ENCODE peak calls at places on chromosome X, in ten cellular contexts. D is ascending aorta; P is Peyer's patch; C is uterus; G is heart left ventricle; K is CD4-positive, alpha-beta T cell; Z is cardiac muscle cell; O is tibial artery; I is suprapubic skin; L is psoas muscle. Q is an unnamed sample.
A peak's percentile ranks its signal among the peaks of the same experiment; 100 is the strongest.

GRCh38 chrX:133856819-133857218 is 128.6 kb downstream of the GPC3 start:
- DNase-seq in L (no peak), P (no peak), K (no peak), I (no peak), Z (no peak), G (no peak), D (no peak), O (no peak), C (no peak), Q (no peak)

GRCh38 chrX:51779306-51779705 is 36.1 kb downstream of the GSPT2 start:
- DNase-seq in P (no peak), L (no peak), D (no peak), Z (no peak), O (no peak), C (no peak), K (no peak), G (no peak), I (no peak), Q (no peak)

GRCh38 chrX:54044877-54045328 is 630 bp upstream of the PHF8 start:
- DNase-seq in P (no peak), I (no peak), D (no peak), L (no peak), G (no peak), O (no peak), C (no peak), Z (no peak), K (no peak), Q (no peak)

GRCh38 chrX:35625714-35626113 is 172.4 kb upstream of the MAGEB16 start:
- DNase-seq in G (no peak), K (no peak), P (no peak), O (no peak), C (no peak), D (no peak), L (no peak), I (no peak), Z (no peak), Q (no peak)

GRCh38 chrX:38999967-39000745 is 198.9 kb downstream of the MID1IP1 start:
- DNase-seq in L (no peak), O (no peak), G (no peak), K (no peak), D (no peak), P (no peak), Z (no peak), I (no peak), C (no peak), Q (no peak)

GRCh38 chrX:150503898-150504219 is 64.6 kb upstream of the MTM1 start:
- DNase-seq in I (no peak), G (no peak), K (no peak), D (no peak), L (no peak), C (no peak), O (no peak), P (peak; percentile 51), Z (no peak), Q (no peak)

GRCh38 chrX:82556588-82556987 is 951.5 kb upstream of the POU3F4 start:
- DNase-seq in P (no peak), K (no peak), C (no peak), Z (no peak), L (no peak), I (no peak), D (no peak), O (no peak), G (no peak), Q (no peak)

GRCh38 chrX:133838761-133839676 is 146.4 kb downstream of the GPC3 start:
- DNase-seq in P (no peak), Z (peak; percentile 76), D (no peak), G (no peak), I (no peak), O (no peak), K (no peak), L (no peak), C (no peak), Q (no peak)

GRCh38 chrX:39550795-39551361 is 546.9 kb downstream of the BCOR start:
- DNase-seq in L (no peak), Z (no peak), G (no peak), C (no peak), I (no peak), K (no peak), D (no peak), O (no peak), P (no peak), Q (no peak)

GRCh38 chrX:36414056-36414455 is 494.5 kb downstream of the CFAP47 start:
- DNase-seq in K (no peak), O (no peak), G (no peak), L (no peak), C (no peak), Z (no peak), I (no peak), P (no peak), D (no peak), Q (no peak)

GRCh38 chrX:141989802-141990201 is 86.1 kb downstream of the MAGEC1 start:
- DNase-seq in C (no peak), P (no peak), D (no peak), L (no peak), I (no peak), O (no peak), Z (no peak), K (no peak), G (no peak), Q (no peak)

GRCh38 chrX:46488712-46489111 is 56.5 kb downstream of the ZNF674 start:
- DNase-seq in P (no peak), C (no peak), I (no peak), L (no peak), O (no peak), D (no peak), Z (no peak), K (no peak), G (no peak), Q (no peak)

GRCh38 chrX:131841496-131842410 is 181.3 kb upstream of the STK26 start:
- DNase-seq in D (no peak), Z (peak; percentile 75), K (no peak), I (no peak), P (no peak), G (peak; percentile 38), O (no peak), C (peak; percentile 22), L (no peak), Q (no peak)

GRCh38 chrX:140274761-140275525 is 229.9 kb downstream of the SOX3 start:
- DNase-seq in P (no peak), Z (no peak), G (no peak), C (no peak), O (no peak), D (no peak), K (no peak), I (no peak), L (no peak), Q (no peak)

GRCh38 chrX:83892433-83892832 is 31.5 kb downstream of the CYLC1 start:
- DNase-seq in P (no peak), K (no peak), O (no peak), G (no peak), D (no peak), I (no peak), Z (no peak), C (no peak), L (no peak), Q (no peak)

GRCh38 chrX:44203791-44204190 is 139.7 kb downstream of the EFHC2 start:
- DNase-seq in L (no peak), D (no peak), K (no peak), G (no peak), I (no peak), Z (no peak), O (no peak), P (no peak), C (no peak), Q (no peak)
- TF ChIP-seq CTCF in L (no peak), D (no peak), K (no peak), G (no peak), I (no peak), Z (no peak), O (no peak), P (no peak), C (no peak), Q (no peak)

GRCh38 chrX:16466640-16467432 is 183.1 kb upstream of the S100G start:
- DNase-seq in O (no peak), K (no peak), P (no peak), G (no peak), C (no peak), Z (no peak), I (no peak), L (no peak), D (no peak), Q (no peak)

GRCh38 chrX:16472345-16472744 is 177.6 kb upstream of the S100G start:
- DNase-seq in K (no peak), G (no peak), O (no peak), L (no peak), Z (no peak), P (no peak), I (no peak), C (no peak), D (no peak), Q (no peak)

GRCh38 chrX:16474511-16474910 is 175.4 kb upstream of the S100G start:
- DNase-seq in I (no peak), Z (no peak), G (no peak), O (no peak), P (no peak), K (no peak), C (no peak), L (no peak), D (no peak), Q (no peak)

GRCh38 chrX:16465081-16465876 is 184.7 kb upstream of the S100G start:
- DNase-seq in O (no peak), C (no peak), I (no peak), K (no peak), L (no peak), P (no peak), D (no peak), Z (no peak), G (no peak), Q (no peak)

GRCh38 chrX:16469870-16470269 is 180.1 kb upstream of the S100G start:
- DNase-seq in P (no peak), G (no peak), I (no peak), K (no peak), Z (no peak), O (no peak), C (no peak), L (no peak), D (no peak), Q (no peak)
- TF ChIP-seq CTCF in P (no peak), G (no peak), I (no peak), K (no peak), Z (peak; percentile 7), O (no peak), C (no peak), L (no peak), D (no peak), Q (no peak)

GRCh38 chrX:136694491-136695087 is 46.6 kb downstream of the CD40LG start:
- DNase-seq in K (no peak), L (no peak), D (no peak), C (no peak), Z (peak; percentile 55), O (no peak), G (no peak), P (no peak), I (no peak), Q (no peak)
- TF ChIP-seq CTCF in K (peak; percentile 66), L (peak; percentile 69), D (no peak), C (peak; percentile 40), Z (peak; percentile 61), O (peak; percentile 26), G (peak; percentile 36), P (peak; percentile 47), I (peak; percentile 31), Q (no peak)

DNA sequence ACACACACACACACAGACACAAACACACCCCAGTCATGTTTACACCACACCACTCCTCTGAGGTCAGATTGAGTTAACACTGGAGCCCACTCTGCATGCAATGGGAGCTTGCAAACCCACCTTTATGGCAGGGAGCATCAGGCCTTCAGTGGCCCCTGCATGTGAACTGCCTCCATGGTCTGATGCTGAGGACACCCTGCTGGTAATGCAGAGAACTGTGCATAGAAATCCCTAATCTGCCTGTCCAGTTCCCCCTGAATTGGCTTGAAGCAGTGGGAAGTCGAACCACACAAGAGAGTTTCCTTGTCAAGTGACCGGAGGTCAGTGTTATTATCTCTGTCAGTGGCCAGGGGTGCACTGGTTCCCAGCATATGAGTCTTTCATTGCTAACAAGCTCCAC is 59.8 kb downstream of the ANOS1 start:
- DNase-seq in K (no peak), I (no peak), L (no peak), D (no peak), P (no peak), Z (peak; percentile 12), G (no peak), C (no peak), O (no peak), Q (no peak)
- TF ChIP-seq CTCF in K (no peak), I (no peak), L (no peak), D (no peak), P (no peak), Z (peak; percentile 10), G (no peak), C (no peak), O (no peak), Q (no peak)